ENCODE peak calls at places on chromosome 19, in nine cellular contexts. Y is stomach, V is brain microvascular endothelial cell, S is body of pancreas, H is foreskin fibroblast, Z is SK-N-SH, R is psoas muscle, K is heart right ventricle, D is AG04450. C is an unnamed sample.

GRCh38 chr19:5121286-5122120 is 152.6 kb downstream of the KDM4B start:
- DNase-seq in S (no peak), Z (no peak), K (no peak), R (no peak), D (no peak), H (no peak), V (no peak), Y (no peak), C (no peak)

GRCh38 chr19:57888494-57889231 is at the start of gene ZNF814:
- DNase-seq in S (peak), V (peak), Y (peak), D (peak), R (peak), K (peak), Z (peak), H (peak), C (peak)

GRCh38 chr19:7385062-7385461 is 36.3 kb downstream of the ARHGEF18 start:
- DNase-seq in Y (no peak), R (no peak), Z (no peak), V (no peak), D (no peak), H (no peak), S (no peak), K (no peak), C (no peak)

GRCh38 chr19:13190781-13191540 is 40.8 kb downstream of the IER2 start:
- DNase-seq in V (no peak), S (no peak), Z (no peak), R (no peak), H (no peak), K (no peak), D (no peak), Y (peak), C (no peak)

GRCh38 chr19:45049073-45049736 is 10.4 kb downstream of the CLASRP start:
- DNase-seq in D (no peak), K (peak), H (no peak), V (no peak), S (peak), Y (peak), R (no peak), Z (no peak), C (peak)

GRCh38 chr19:16860118-16860517 is 28.7 kb upstream of the F2RL3 start:
- DNase-seq in H (peak), Y (no peak), S (no peak), D (no peak), V (no peak), Z (no peak), K (no peak), R (no peak), C (no peak)

GRCh38 chr19:40703029-40703755 is 12.7 kb upstream of the NUMBL start:
- DNase-seq in V (no peak), Y (no peak), H (no peak), S (no peak), K (no peak), R (no peak), Z (no peak), D (no peak), C (no peak)

GRCh38 chr19:19432732-19433131 is 27.3 kb downstream of the GATAD2A start:
- DNase-seq in D (no peak), V (no peak), S (no peak), Y (no peak), R (no peak), Z (no peak), K (no peak), H (no peak), C (no peak)

GRCh38 chr19:49165111-49165750 is 7.6 kb downstream of the TRPM4 start:
- DNase-seq in S (peak), R (no peak), Y (peak), H (no peak), D (no peak), V (peak), Z (no peak), K (peak), C (peak)

GRCh38 chr19:14761607-14762006 is 16.8 kb downstream of the ADGRE2 start:
- DNase-seq in S (no peak), R (no peak), D (no peak), H (no peak), Y (no peak), Z (no peak), V (no peak), K (no peak), C (no peak)

GRCh38 chr19:48413879-48414623 is 20.6 kb downstream of the GRIN2D start:
- DNase-seq in H (peak), R (no peak), Z (no peak), V (no peak), Y (no peak), D (no peak), S (no peak), K (no peak), C (no peak)

GRCh38 chr19:35247526-35248309 is 1.1 kb upstream of the LSR start:
- DNase-seq in Y (peak), V (no peak), R (peak), K (peak), Z (no peak), H (no peak), D (no peak), S (peak), C (no peak)

GRCh38 chr19:33409035-33409434 is 35.5 kb downstream of the CEBPG start:
- DNase-seq in Y (no peak), D (no peak), H (no peak), Z (peak), S (no peak), V (no peak), K (no peak), R (no peak), C (peak)

GRCh38 chr19:33282036-33282686 is 20.2 kb downstream of the CEBPA start:
- DNase-seq in Z (no peak), S (no peak), R (no peak), V (no peak), D (no peak), K (no peak), H (no peak), Y (no peak), C (no peak)

GRCh38 chr19:7377196-7377595 is 28.5 kb downstream of the ARHGEF18 start:
- DNase-seq in R (no peak), Z (no peak), S (no peak), V (no peak), K (no peak), Y (no peak), D (no peak), H (no peak), C (no peak)

GRCh38 chr19:46180701-46181385 is 32.8 kb downstream of the IGFL2 start:
- DNase-seq in R (no peak), S (no peak), K (no peak), Y (no peak), Z (no peak), H (peak), D (no peak), V (peak), C (no peak)

GRCh38 chr19:51441410-51442390 is 16.6 kb downstream of the SIGLEC8 start:
- DNase-seq in Y (peak), D (no peak), S (no peak), V (no peak), R (no peak), K (no peak), Z (no peak), H (no peak), C (no peak)

GRCh38 chr19:14139944-14140343 is 3.6 kb upstream of the ASF1B start:
- DNase-seq in S (no peak), R (peak), Y (no peak), D (no peak), V (no peak), H (peak), K (no peak), Z (no peak), C (no peak)

GRCh38 chr19:52453324-52454094 is at the start of gene ZNF578:
- DNase-seq in Y (peak), K (peak), R (peak), H (peak), Z (peak), S (peak), V (peak), D (peak), C (peak)

GRCh38 chr19:33297401-33298145 is 4.8 kb downstream of the CEBPA start:
- DNase-seq in R (no peak), S (no peak), D (no peak), H (no peak), K (no peak), Z (peak), Y (no peak), V (no peak), C (no peak)

GRCh38 chr19:55382013-55382412 is 2.1 kb downstream of the TMEM238 start:
- DNase-seq in S (no peak), K (no peak), V (no peak), R (no peak), D (no peak), Z (no peak), H (no peak), Y (no peak), C (no peak)

GRCh38 chr19:55383789-55384575 is at the start of gene TMEM238:
- DNase-seq in S (peak), K (peak), H (peak), V (peak), D (no peak), R (peak), Y (peak), Z (peak), C (peak)

GRCh38 chr19:55382522-55383054 is 1.5 kb downstream of the TMEM238 start:
- DNase-seq in V (no peak), R (no peak), H (no peak), K (no peak), D (no peak), S (no peak), Y (no peak), Z (no peak), C (no peak)

GRCh38 chr19:55384576-55385235 is 614 bp upstream of the TMEM238 start:
- DNase-seq in Y (no peak), R (peak), S (no peak), V (no peak), D (no peak), K (no peak), H (no peak), Z (peak), C (no peak)

DNA sequence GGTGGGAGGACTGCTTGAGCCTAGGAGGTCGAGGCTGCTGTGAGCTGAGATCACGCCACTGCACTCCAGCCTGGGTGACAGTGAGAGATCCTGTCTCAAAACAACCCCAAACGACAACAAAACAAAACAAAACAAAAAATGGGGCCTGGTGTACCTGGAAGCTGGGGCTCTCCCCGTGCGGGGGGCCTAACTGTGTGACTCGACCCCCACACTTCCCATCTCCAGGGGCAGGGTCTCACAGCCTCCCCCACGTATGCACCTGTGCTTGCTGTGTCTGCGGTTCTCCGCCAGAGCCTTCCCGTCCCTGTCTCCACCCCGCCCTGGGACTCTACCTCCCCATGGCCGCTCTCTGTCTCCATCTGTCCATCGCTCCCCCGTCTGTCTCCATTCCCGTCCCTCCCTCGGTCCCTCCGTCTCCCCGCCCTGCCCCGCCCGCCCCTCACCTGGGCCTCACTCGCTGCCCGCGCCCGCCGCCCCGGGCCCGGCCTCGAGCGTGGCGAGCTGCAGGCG is 758 bp downstream of the TMEM238 start:
- DNase-seq in Z (no peak), D (no peak), H (no peak), R (no peak), S (no peak), Y (no peak), V (no peak), K (no peak), C (no peak)
- H3K4me3 ChIP-seq in Z (peak), D (peak), H (peak), R (peak), S (no peak), Y (peak), V (peak), K (peak), C (peak)

GRCh38 chr19:42286349-42287016 is 15.4 kb upstream of the PRR19 start:
- DNase-seq in Z (peak), D (no peak), R (no peak), K (peak), Y (peak), S (peak), H (no peak), V (no peak), C (peak)

GRCh38 chr19:42284641-42285341 is 15.7 kb downstream of the CIC start:
- DNase-seq in V (no peak), K (peak), H (no peak), R (no peak), Y (no peak), Z (no peak), D (no peak), S (peak), C (no peak)

GRCh38 chr19:42285988-42286348 is 16.0 kb upstream of the PRR19 start:
- DNase-seq in H (no peak), K (no peak), V (no peak), S (no peak), D (no peak), R (no peak), Z (no peak), Y (no peak), C (no peak)

GRCh38 chr19:42284066-42284501 is 15.0 kb downstream of the CIC start:
- DNase-seq in R (peak), S (peak), K (peak), D (peak), Y (peak), H (peak), V (no peak), Z (peak), C (peak)

GRCh38 chr19:42285546-42285945 is 16.4 kb upstream of the PRR19 start:
- DNase-seq in Z (no peak), V (no peak), K (peak), R (no peak), Y (no peak), H (no peak), D (no peak), S (no peak), C (no peak)
- TF ChIP-seq CTCF in Z (no peak), V (no peak), K (no peak), R (no peak), Y (no peak), H (no peak), D (no peak), S (no peak), C (no peak)

GRCh38 chr19:3986260-3987041 is 1.2 kb upstream of the EEF2 start:
- DNase-seq in S (peak), K (peak), D (no peak), V (peak), H (peak), Z (peak), R (peak), Y (peak), C (no peak)

GRCh38 chr19:3984908-3985642 is at the start of gene EEF2:
- DNase-seq in S (peak), D (peak), R (peak), H (peak), K (peak), Y (peak), V (peak), Z (peak), C (peak)

GRCh38 chr19:3985643-3986259 is 488 bp upstream of the EEF2 start:
- DNase-seq in K (no peak), H (no peak), R (no peak), D (no peak), Z (no peak), V (no peak), Y (no peak), S (no peak), C (no peak)

GRCh38 chr19:3990815-3991117 is 5.5 kb upstream of the EEF2 start:
- DNase-seq in R (no peak), V (no peak), S (no peak), H (no peak), Y (no peak), Z (no peak), K (no peak), D (no peak), C (no peak)

DNA sequence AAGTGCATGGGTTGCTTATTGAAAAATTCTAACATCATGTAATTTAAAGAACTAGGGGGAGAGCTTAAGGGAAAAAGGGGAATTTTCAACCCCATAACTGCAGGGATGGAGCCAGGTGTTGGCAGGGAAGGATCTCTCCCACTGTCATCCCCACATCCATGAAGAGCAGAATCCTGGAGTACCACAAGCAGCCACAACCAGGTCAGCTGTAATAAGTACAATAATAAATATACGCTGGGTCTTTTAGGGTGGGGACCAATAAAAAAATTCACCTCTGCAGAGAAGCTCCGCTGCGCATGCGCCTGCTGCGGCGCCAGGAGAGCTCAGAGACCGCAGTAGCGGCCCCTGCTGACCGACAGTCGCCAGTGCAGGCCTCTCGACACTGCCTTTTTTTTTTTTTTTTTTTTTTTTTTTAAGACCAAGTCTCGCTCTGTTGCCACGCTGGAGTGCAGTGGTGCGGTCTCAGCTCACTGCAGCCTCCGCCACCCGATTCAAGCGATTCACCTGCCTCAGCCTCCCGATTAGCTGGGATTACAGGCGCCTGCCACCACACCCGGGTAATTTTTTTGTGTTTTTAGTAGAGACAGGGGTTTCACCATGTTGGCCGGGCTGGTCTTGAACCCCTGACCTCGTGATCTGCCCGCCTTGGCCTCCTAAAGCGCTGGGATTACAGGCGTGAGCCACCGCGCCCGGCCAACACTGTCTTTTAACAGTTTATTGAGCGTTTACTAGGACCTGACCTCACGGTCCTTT is 2.5 kb upstream of the EEF2 start:
- DNase-seq in H (peak), K (peak), D (peak), R (peak), Z (peak), S (peak), Y (peak), V (peak), C (peak)
- H3K4me3 ChIP-seq in H (peak), K (peak), D (peak), R (peak), Z (peak), S (no peak), Y (peak), V (peak), C (peak)

GRCh38 chr19:2227415-2228156 is 8.5 kb downstream of the PLEKHJ1 start:
- DNase-seq in Y (no peak), R (no peak), V (no peak), D (no peak), H (no peak), K (no peak), Z (no peak), S (no peak), C (no peak)
- TF ChIP-seq CTCF in Y (no peak), R (no peak), V (no peak), D (no peak), H (no peak), K (no peak), Z (no peak), S (no peak), C (no peak)

DNA sequence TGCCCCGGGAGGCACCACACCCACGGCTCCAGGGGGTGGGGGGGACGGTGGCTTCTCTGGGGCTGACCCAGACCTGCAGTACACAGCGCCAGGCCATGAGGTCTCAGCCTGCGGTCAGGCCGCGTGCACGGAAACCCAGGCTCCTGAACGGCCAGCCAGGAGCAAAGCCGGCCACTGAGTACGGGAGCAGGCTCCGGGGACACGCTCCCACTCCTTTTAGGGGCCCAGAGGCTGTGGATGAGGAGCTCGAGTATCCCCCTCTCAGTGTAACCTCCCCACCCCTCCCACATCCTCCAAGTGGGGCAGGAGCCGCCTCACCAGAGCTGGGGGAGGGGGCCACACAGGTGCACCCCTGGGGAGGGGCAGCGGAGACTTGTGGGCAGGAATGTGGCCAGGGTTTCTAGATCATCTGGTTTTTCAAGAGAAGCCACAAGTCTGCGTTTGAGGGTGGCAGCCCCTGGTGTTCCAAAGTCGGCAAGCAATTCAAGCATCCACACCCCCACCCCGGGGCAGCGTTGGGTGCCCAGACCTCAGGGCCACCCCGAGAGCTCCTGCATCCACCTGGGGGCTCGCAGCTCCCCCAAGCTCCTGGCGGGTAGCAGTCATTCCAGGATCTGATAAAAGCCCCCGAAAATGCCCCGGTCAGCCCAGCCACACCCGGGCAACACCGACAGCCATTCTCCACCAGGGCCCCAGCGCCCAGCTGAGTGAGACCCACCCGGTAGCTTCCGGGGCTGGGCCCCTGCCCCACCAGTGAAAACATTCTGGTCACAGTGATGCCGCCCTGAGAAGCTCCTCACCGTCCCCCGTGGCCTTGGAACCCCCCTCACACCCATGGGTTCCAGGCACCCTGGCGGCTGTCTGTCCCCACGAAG is 6.1 kb downstream of the SBNO2 start:
- DNase-seq in S (no peak), Z (no peak), Y (no peak), K (no peak), R (no peak), D (no peak), V (no peak), H (no peak), C (no peak)
- H3K4me3 ChIP-seq in S (no peak), Z (no peak), Y (peak), K (no peak), R (peak), D (peak), V (peak), H (no peak), C (no peak)